ENCODE peak calls at places on chromosomes 6 and 20, in seven cellular contexts. G is adrenal gland; I is CD4-positive, CD25-positive, alpha-beta regulatory T cell; J is K562; D is adipocyte; W is tibial nerve; U is left lung. E is an unnamed sample.
A peak's percentile ranks its signal among the peaks of the same experiment; 100 is the strongest.

GRCh38 chr6:15520616-15521203 is 142.1 kb downstream of the DTNBP1 start:
- DNase-seq in G (no peak), I (no peak), J (no peak), D (no peak), W (no peak), U (no peak), E (no peak)

GRCh38 chr6:64736421-64736950 is 970.5 kb downstream of the EYS start:
- DNase-seq in G (no peak), I (no peak), J (no peak), D (no peak), W (no peak), U (no peak), E (no peak)

GRCh38 chr6:23396934-23397333 is 729.1 kb upstream of the NRSN1 start:
- DNase-seq in G (no peak), I (no peak), J (no peak), D (no peak), W (no peak), U (no peak), E (no peak)

GRCh38 chr6:44593539-44593944 is 206.0 kb downstream of the CDC5L start:
- DNase-seq in G (peak; percentile 27), I (peak; percentile 69), J (peak; percentile 63), D (peak; percentile 77), W (peak; percentile 66), U (no peak), E (peak; percentile 31)

GRCh38 chr6:170174771-170175643 is 115.9 kb downstream of the DLL1 start:
- DNase-seq in G (peak; percentile 13), I (no peak), J (no peak), D (no peak), W (no peak), U (peak; percentile 32), E (no peak)

GRCh38 chr20:25051386-25052155 is 6.4 kb downstream of the ACSS1 start:
- DNase-seq in G (no peak), I (no peak), J (no peak), D (no peak), W (no peak), U (peak; percentile 11), E (no peak)

GRCh38 chr6:72857791-72858190 is 235.9 kb downstream of the KCNQ5 start:
- DNase-seq in G (no peak), I (no peak), J (no peak), D (peak; percentile 50), W (no peak), U (no peak), E (no peak)

GRCh38 chr6:82739266-82739665 is 326.4 kb downstream of the UBE3D start:
- DNase-seq in G (no peak), I (no peak), J (no peak), D (no peak), W (no peak), U (no peak), E (no peak)

GRCh38 chr20:6178537-6178936 is 55.7 kb upstream of the FERMT1 start:
- DNase-seq in G (no peak), I (no peak), J (no peak), D (peak; percentile 58), W (peak; percentile 24), U (no peak), E (no peak)

DNA sequence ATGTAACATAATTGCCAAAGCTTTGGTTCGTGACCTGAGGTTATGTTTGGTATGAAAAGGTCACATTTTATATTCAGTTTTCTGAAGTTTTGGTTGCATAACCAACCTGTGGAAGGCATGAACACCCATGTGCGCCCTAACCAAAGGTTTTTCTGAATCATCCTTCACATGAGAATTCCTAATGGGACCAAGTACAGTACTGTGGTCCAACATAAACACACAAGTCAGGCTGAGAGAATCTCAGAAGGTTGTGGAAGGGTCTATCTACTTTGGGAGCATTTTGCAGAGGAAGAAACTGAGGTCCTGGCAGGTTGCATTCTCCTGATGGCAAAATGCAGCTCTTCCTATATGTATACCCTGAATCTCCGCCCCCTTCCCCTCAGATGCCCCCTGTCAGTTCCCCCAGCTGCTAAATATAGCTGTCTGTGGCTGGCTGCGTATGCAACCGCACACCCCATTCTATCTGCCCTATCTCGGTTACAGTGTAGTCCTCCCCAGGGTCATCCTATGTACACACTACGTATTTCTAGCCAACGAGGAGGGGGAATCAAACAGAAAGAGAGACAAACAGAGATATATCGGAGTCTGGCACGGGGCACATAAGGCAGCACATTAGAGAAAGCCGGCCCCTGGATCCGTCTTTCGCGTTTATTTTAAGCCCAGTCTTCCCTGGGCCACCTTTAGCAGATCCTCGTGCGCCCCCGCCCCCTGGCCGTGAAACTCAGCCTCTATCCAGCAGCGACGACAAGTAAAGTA is 547 bp upstream of the ESR1 start:
- DNase-seq in G (no peak), I (no peak), J (no peak), D (no peak), W (no peak), U (no peak), E (no peak)
- H3K27me3 ChIP-seq in G (peaks cover 16% of the 10 kb centered on the region), I (peaks cover 11% of the 10 kb centered on the region), J (peaks cover 13% of the 10 kb centered on the region), D (no peaks in the 10 kb centered on the region), W (no peaks in the 10 kb centered on the region), U (peaks cover 31% of the 10 kb centered on the region), E (peaks cover 13% of the 10 kb centered on the region)

DNA sequence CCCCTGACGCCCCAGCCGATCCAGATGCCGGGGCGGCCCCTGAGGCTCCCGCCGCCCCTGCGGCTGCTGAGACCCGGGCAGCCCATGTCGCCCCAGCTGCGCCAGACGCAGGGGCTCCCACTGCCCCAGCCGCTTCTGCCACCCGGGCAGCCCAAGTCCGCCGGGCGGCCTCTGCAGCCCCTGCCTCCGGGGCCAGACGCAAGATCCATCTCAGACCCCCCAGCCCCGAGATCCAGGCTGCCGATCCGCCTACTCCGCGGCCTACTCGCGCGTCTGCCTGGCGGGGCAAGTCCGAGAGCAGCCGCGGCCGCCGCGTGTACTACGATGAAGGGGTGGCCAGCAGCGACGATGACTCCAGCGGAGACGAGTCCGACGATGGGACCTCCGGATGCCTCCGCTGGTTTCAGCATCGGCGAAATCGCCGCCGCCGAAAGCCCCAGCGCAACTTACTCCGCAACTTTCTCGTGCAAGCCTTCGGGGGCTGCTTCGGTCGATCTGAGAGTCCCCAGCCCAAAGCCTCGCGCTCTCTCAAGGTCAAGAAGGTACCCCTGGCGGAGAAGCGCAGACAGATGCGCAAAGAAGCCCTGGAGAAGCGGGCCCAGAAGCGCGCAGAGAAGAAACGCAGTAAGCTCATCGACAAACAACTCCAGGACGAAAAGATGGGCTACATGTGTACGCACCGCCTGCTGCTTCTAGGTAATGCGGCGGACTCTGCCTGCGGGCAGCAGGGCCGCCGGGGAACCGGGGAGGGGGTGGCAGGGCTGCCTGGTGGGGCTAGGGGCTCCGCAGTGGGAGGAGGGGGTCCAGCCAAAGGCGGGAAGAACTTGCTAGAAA is 2.3 kb downstream of the GNAS start:
- DNase-seq in G (no peak), I (no peak), J (no peak), D (no peak), W (no peak), U (no peak), E (no peak)
- H3K9me3 ChIP-seq in G (no peaks in the 10 kb centered on the region), I (no peaks in the 10 kb centered on the region), J (no peaks in the 10 kb centered on the region), D (no peaks in the 10 kb centered on the region), W (no peaks in the 10 kb centered on the region), U (no peaks in the 10 kb centered on the region), E (no peaks in the 10 kb centered on the region)

GRCh38 chr6:32790306-32790705 is 26.5 kb downstream of the HLA-DOB start:
- DNase-seq in G (no peak), I (no peak), J (no peak), D (no peak), W (no peak), U (no peak), E (no peak)
- H3K27me3 ChIP-seq in G (peaks cover 6% of the 10 kb centered on the region), I (peaks cover 35% of the 10 kb centered on the region), J (peaks cover 18% of the 10 kb centered on the region), D (peaks cover 58% of the 10 kb centered on the region), W (no peaks in the 10 kb centered on the region), U (peaks cover 11% of the 10 kb centered on the region), E (peaks cover 13% of the 10 kb centered on the region)

GRCh38 chr6:160004018-160004417 is 35.1 kb downstream of the IGF2R start:
- DNase-seq in G (no peak), I (no peak), J (no peak), D (no peak), W (no peak), U (no peak), E (no peak)

GRCh38 chr6:160002882-160003281 is 34.0 kb downstream of the IGF2R start:
- DNase-seq in G (no peak), I (no peak), J (no peak), D (no peak), W (no peak), U (no peak), E (no peak)

GRCh38 chr6:160005861-160006540 is 37.1 kb downstream of the IGF2R start:
- DNase-seq in G (peak; percentile 53), I (no peak), J (no peak), D (peak; percentile 15), W (no peak), U (no peak), E (no peak)

GRCh38 chr6:160005211-160005610 is 36.3 kb downstream of the IGF2R start:
- DNase-seq in G (no peak), I (no peak), J (no peak), D (no peak), W (no peak), U (no peak), E (no peak)

DNA sequence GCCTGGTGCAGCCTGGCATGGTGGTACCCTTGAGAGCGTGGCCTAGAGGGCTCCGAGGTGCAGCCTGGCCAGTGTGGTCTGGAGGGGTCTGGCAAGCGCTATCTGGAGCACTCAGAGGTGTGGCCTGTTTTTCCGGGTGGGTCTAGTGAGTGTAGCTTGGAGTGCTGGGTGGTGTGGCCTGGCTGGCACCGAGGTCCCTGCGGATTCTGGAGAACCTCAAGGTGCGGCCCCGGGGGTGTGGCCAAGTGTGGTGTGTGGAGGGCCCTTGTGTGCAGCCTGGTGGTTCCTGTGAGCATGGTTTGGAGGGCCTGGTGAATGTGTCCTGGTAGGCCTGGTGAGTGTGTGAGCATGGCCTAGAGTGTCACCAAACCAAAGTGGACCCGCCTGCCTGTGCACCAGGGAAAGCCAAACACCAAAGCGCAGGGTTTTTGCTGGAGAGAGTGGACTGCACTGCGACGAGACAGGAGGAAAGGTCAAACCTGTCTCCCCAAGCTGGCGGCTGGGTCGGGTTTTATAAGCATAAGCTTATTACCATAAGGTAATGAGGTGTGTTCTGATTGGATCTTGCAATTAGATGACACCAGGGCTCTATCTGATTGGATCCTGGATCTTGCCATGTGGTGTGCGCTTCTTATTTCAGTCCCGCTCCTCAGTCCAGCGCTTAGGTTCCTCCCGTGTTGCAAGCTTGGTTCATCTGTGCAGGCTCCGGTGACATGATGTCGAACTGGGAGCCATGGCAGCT is 35.7 kb downstream of the IGF2R start:
- DNase-seq in G (no peak), I (no peak), J (no peak), D (no peak), W (no peak), U (no peak), E (no peak)
- H3K9me3 ChIP-seq in G (no peaks in the 10 kb centered on the region), I (no peaks in the 10 kb centered on the region), J (peaks cover 7% of the 10 kb centered on the region), D (no peaks in the 10 kb centered on the region), W (no peaks in the 10 kb centered on the region), U (no peaks in the 10 kb centered on the region), E (no peaks in the 10 kb centered on the region)

GRCh38 chr20:62119101-62119500 is 3.2 kb upstream of the LSM14B start:
- DNase-seq in G (no peak), I (no peak), J (no peak), D (no peak), W (no peak), U (no peak), E (no peak)

GRCh38 chr20:62118113-62119043 is 3.9 kb upstream of the LSM14B start:
- DNase-seq in G (no peak), I (no peak), J (no peak), D (no peak), W (no peak), U (no peak), E (no peak)

GRCh38 chr20:62116558-62117361 is 5.5 kb upstream of the LSM14B start:
- DNase-seq in G (no peak), I (no peak), J (no peak), D (no peak), W (no peak), U (no peak), E (no peak)

GRCh38 chr20:62117362-62117646 is 5.0 kb upstream of the LSM14B start:
- DNase-seq in G (no peak), I (no peak), J (no peak), D (no peak), W (no peak), U (no peak), E (no peak)

GRCh38 chr20:62117658-62118057 is 4.6 kb upstream of the LSM14B start:
- DNase-seq in G (no peak), I (peak; percentile 89), J (no peak), D (no peak), W (no peak), U (no peak), E (peak; percentile 92)
- H3K27me3 ChIP-seq in G (no peaks in the 10 kb centered on the region), I (no peaks in the 10 kb centered on the region), J (peaks cover 17% of the 10 kb centered on the region), D (peaks cover 37% of the 10 kb centered on the region), W (no peaks in the 10 kb centered on the region), U (no peaks in the 10 kb centered on the region), E (no peaks in the 10 kb centered on the region)

E was measured in CD4-positive, alpha-beta memory T cell.